ENCODE peak calls at places on chromosomes 5 and 9, in ten cellular contexts. One of them, this sample, is unnamed.

GRCh38 chr9:134912126-134912840 is 5.4 kb downstream of the FCN1 start:
- DNase-seq in testis: no peak
- DNase-seq in transverse colon: no peak
- DNase-seq in ovary: no peak
- DNase-seq in A549: no peak
- DNase-seq in NB4: no peak
- DNase-seq in stomach: no peak
- DNase-seq in HCT116: no peak
- DNase-seq in IMR-90: no peak
- DNase-seq in uterus: no peak
- DNase-seq in this sample: no peak

GRCh38 chr9:106333487-106333886 is 529.5 kb upstream of the ZNF462 start:
- DNase-seq in transverse colon: no peak
- DNase-seq in uterus: no peak
- DNase-seq in A549: peak
- DNase-seq in NB4: no peak
- DNase-seq in stomach: no peak
- DNase-seq in IMR-90: no peak
- DNase-seq in HCT116: no peak
- DNase-seq in testis: no peak
- DNase-seq in ovary: no peak
- DNase-seq in this sample: no peak

GRCh38 chr9:107674937-107675277 is 185.3 kb upstream of the KLF4 start:
- DNase-seq in HCT116: no peak
- DNase-seq in NB4: peak
- DNase-seq in uterus: no peak
- DNase-seq in transverse colon: peak
- DNase-seq in stomach: no peak
- DNase-seq in A549: no peak
- DNase-seq in ovary: no peak
- DNase-seq in testis: peak
- DNase-seq in IMR-90: no peak
- DNase-seq in this sample: no peak

GRCh38 chr9:68555416-68555815 is 14.7 kb upstream of the TMEM252 start:
- DNase-seq in testis: no peak
- DNase-seq in NB4: no peak
- DNase-seq in ovary: no peak
- DNase-seq in transverse colon: no peak
- DNase-seq in uterus: no peak
- DNase-seq in IMR-90: no peak
- DNase-seq in HCT116: no peak
- DNase-seq in stomach: no peak
- DNase-seq in A549: no peak
- DNase-seq in this sample: no peak

GRCh38 chr9:107188376-107188775 is 94.7 kb upstream of the RAD23B start:
- DNase-seq in stomach: no peak
- DNase-seq in A549: no peak
- DNase-seq in ovary: no peak
- DNase-seq in testis: no peak
- DNase-seq in HCT116: no peak
- DNase-seq in NB4: no peak
- DNase-seq in IMR-90: no peak
- DNase-seq in uterus: no peak
- DNase-seq in transverse colon: no peak
- DNase-seq in this sample: no peak

GRCh38 chr9:4290427-4290837 is 9.4 kb downstream of the GLIS3 start:
- DNase-seq in NB4: no peak
- DNase-seq in A549: peak
- DNase-seq in uterus: no peak
- DNase-seq in testis: no peak
- DNase-seq in IMR-90: no peak
- DNase-seq in ovary: no peak
- DNase-seq in transverse colon: no peak
- DNase-seq in stomach: no peak
- DNase-seq in HCT116: no peak
- DNase-seq in this sample: no peak

GRCh38 chr9:129500166-129500862 is 120.6 kb downstream of the C9orf50 start:
- DNase-seq in transverse colon: no peak
- DNase-seq in A549: peak
- DNase-seq in uterus: peak
- DNase-seq in testis: peak
- DNase-seq in NB4: no peak
- DNase-seq in HCT116: no peak
- DNase-seq in IMR-90: no peak
- DNase-seq in ovary: peak
- DNase-seq in stomach: no peak
- DNase-seq in this sample: no peak

GRCh38 chr9:133782157-133783130 is 44.3 kb upstream of the SARDH start:
- DNase-seq in transverse colon: peak
- DNase-seq in testis: peak
- DNase-seq in stomach: peak
- DNase-seq in NB4: peak
- DNase-seq in HCT116: peak
- DNase-seq in ovary: peak
- DNase-seq in A549: peak
- DNase-seq in uterus: peak
- DNase-seq in IMR-90: peak
- DNase-seq in this sample: no peak

GRCh38 chr5:59143926-59144333 is 561.1 kb downstream of the RAB3C start:
- DNase-seq in ovary: no peak
- DNase-seq in IMR-90: no peak
- DNase-seq in stomach: no peak
- DNase-seq in HCT116: no peak
- DNase-seq in NB4: no peak
- DNase-seq in transverse colon: no peak
- DNase-seq in uterus: no peak
- DNase-seq in A549: no peak
- DNase-seq in testis: no peak
- DNase-seq in this sample: no peak

GRCh38 chr9:114869845-114870244 is 60.5 kb downstream of the TNFSF8 start:
- DNase-seq in testis: no peak
- DNase-seq in ovary: no peak
- DNase-seq in HCT116: no peak
- DNase-seq in IMR-90: no peak
- DNase-seq in NB4: no peak
- DNase-seq in uterus: no peak
- DNase-seq in A549: no peak
- DNase-seq in stomach: peak
- DNase-seq in transverse colon: peak
- DNase-seq in this sample: no peak

GRCh38 chr9:82490019-82490499 is 501.5 kb downstream of the SPATA31D1 start:
- DNase-seq in A549: no peak
- DNase-seq in IMR-90: peak
- DNase-seq in transverse colon: no peak
- DNase-seq in uterus: no peak
- DNase-seq in HCT116: no peak
- DNase-seq in ovary: no peak
- DNase-seq in testis: no peak
- DNase-seq in stomach: no peak
- DNase-seq in NB4: no peak
- DNase-seq in this sample: no peak

GRCh38 chr5:83474170-83474796 is 2.7 kb downstream of the VCAN start:
- DNase-seq in ovary: peak
- DNase-seq in IMR-90: peak
- DNase-seq in testis: peak
- DNase-seq in stomach: peak
- DNase-seq in A549: peak
- DNase-seq in NB4: peak
- DNase-seq in transverse colon: peak
- DNase-seq in HCT116: peak
- DNase-seq in uterus: peak
- DNase-seq in this sample: no peak

GRCh38 chr9:122217640-122218039 is 11.1 kb downstream of the LHX6 start:
- DNase-seq in HCT116: no peak
- DNase-seq in ovary: no peak
- DNase-seq in stomach: no peak
- DNase-seq in uterus: no peak
- DNase-seq in transverse colon: no peak
- DNase-seq in NB4: peak
- DNase-seq in A549: no peak
- DNase-seq in testis: no peak
- DNase-seq in IMR-90: no peak
- DNase-seq in this sample: no peak

GRCh38 chr9:122214507-122214906 is 14.2 kb downstream of the LHX6 start:
- DNase-seq in ovary: no peak
- DNase-seq in NB4: no peak
- DNase-seq in IMR-90: no peak
- DNase-seq in uterus: no peak
- DNase-seq in HCT116: no peak
- DNase-seq in testis: no peak
- DNase-seq in stomach: no peak
- DNase-seq in A549: no peak
- DNase-seq in transverse colon: no peak
- DNase-seq in this sample: no peak

GRCh38 chr9:122216798-122217418 is 11.8 kb downstream of the LHX6 start:
- DNase-seq in IMR-90: no peak
- DNase-seq in A549: no peak
- DNase-seq in stomach: no peak
- DNase-seq in transverse colon: no peak
- DNase-seq in HCT116: no peak
- DNase-seq in ovary: no peak
- DNase-seq in testis: no peak
- DNase-seq in uterus: no peak
- DNase-seq in NB4: no peak
- DNase-seq in this sample: no peak

GRCh38 chr9:122215663-122216062 is 13.1 kb downstream of the LHX6 start:
- DNase-seq in ovary: no peak
- DNase-seq in uterus: no peak
- DNase-seq in transverse colon: no peak
- DNase-seq in stomach: no peak
- DNase-seq in HCT116: no peak
- DNase-seq in testis: no peak
- DNase-seq in NB4: no peak
- DNase-seq in A549: no peak
- DNase-seq in IMR-90: no peak
- DNase-seq in this sample: no peak

DNA sequence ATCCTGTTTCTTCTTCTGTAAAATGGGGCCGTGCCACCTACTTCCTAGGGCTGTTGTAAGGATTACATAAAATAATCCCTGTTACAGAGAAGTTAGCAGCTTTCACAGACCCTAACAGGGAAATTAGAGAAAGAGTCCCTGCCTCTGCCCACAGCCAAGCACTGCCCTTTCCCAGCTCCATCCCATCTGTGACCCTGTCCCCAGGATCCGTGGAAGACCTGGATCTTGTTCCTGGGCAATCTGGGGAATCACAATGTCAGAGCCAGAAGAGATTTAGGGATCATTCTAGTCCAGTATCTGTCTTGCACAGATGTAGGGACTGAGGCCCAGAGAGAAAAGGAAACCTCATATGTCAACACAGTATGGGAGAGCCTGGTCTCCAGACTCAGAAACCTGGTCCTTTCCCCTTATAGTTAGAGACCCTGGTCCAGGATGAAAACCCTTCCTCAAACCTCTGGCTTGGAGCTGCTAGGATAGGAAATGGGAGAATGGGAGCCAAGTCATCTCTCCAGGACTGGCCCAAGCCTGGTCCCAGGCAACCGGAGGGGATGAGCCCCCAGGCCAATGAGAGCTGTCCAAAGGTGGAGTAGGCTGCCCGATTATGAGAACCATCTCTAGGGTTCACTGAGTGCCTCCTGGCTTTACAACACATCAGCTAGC is 12.5 kb downstream of the LHX6 start:
- DNase-seq in stomach: no peak
- DNase-seq in IMR-90: no peak
- DNase-seq in transverse colon: no peak
- DNase-seq in uterus: no peak
- DNase-seq in NB4: no peak
- DNase-seq in HCT116: no peak
- DNase-seq in testis: no peak
- DNase-seq in ovary: no peak
- DNase-seq in A549: no peak
- DNase-seq in this sample: no peak
- H3K4me3 ChIP-seq in stomach: no peak
- H3K4me3 ChIP-seq in IMR-90: no peak
- H3K4me3 ChIP-seq in transverse colon: no peak
- H3K4me3 ChIP-seq in uterus: no peak
- H3K4me3 ChIP-seq in NB4: no peak
- H3K4me3 ChIP-seq in HCT116: no peak
- H3K4me3 ChIP-seq in testis: no peak
- H3K4me3 ChIP-seq in ovary: no peak
- H3K4me3 ChIP-seq in A549: no peak
- H3K4me3 ChIP-seq in this sample: no peak

DNA sequence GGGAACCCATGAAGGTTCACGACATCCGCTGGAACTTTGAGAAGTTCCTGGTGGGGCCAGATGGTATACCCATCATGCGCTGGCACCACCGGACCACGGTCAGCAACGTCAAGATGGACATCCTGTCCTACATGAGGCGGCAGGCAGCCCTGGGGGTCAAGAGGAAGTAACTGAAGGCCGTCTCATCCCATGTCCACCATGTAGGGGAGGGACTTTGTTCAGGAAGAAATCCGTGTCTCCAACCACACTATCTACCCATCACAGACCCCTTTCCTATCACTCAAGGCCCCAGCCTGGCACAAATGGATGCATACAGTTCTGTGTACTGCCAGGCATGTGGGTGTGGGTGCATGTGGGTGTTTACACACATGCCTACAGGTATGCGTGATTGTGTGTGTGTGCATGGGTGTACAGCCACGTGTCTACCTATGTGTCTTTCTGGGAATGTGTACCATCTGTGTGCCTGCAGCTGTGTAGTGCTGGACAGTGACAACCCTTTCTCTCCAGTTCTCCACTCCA is 7.6 kb downstream of the GPX3 start:
- DNase-seq in stomach: no peak
- DNase-seq in testis: no peak
- DNase-seq in A549: no peak
- DNase-seq in IMR-90: no peak
- DNase-seq in ovary: no peak
- DNase-seq in NB4: no peak
- DNase-seq in transverse colon: no peak
- DNase-seq in uterus: no peak
- DNase-seq in HCT116: no peak
- DNase-seq in this sample: no peak
- TF ChIP-seq POLR2A in stomach: no peak
- TF ChIP-seq POLR2A in testis: no peak
- TF ChIP-seq POLR2A in A549: no peak
- TF ChIP-seq POLR2A in IMR-90: no peak
- TF ChIP-seq POLR2A in ovary: no peak
- TF ChIP-seq POLR2A in NB4: no peak
- TF ChIP-seq POLR2A in transverse colon: no peak
- TF ChIP-seq POLR2A in uterus: no peak
- TF ChIP-seq POLR2A in HCT116: no peak
- TF ChIP-seq POLR2A in this sample: no peak

GRCh38 chr9:34382054-34382453 is 5.4 kb upstream of the MYORG start:
- DNase-seq in HCT116: no peak
- DNase-seq in stomach: no peak
- DNase-seq in A549: no peak
- DNase-seq in transverse colon: no peak
- DNase-seq in ovary: no peak
- DNase-seq in testis: no peak
- DNase-seq in uterus: no peak
- DNase-seq in IMR-90: no peak
- DNase-seq in NB4: no peak
- DNase-seq in this sample: peak
- H3K4me3 ChIP-seq in HCT116: no peak
- H3K4me3 ChIP-seq in stomach: no peak
- H3K4me3 ChIP-seq in A549: no peak
- H3K4me3 ChIP-seq in transverse colon: no peak
- H3K4me3 ChIP-seq in ovary: no peak
- H3K4me3 ChIP-seq in testis: no peak
- H3K4me3 ChIP-seq in uterus: no peak
- H3K4me3 ChIP-seq in IMR-90: no peak
- H3K4me3 ChIP-seq in NB4: no peak
- H3K4me3 ChIP-seq in this sample: no peak

GRCh38 chr9:98101868-98102273 is 17.2 kb downstream of the TRIM14 start:
- DNase-seq in A549: no peak
- DNase-seq in testis: no peak
- DNase-seq in transverse colon: peak
- DNase-seq in stomach: peak
- DNase-seq in HCT116: no peak
- DNase-seq in NB4: peak
- DNase-seq in ovary: no peak
- DNase-seq in IMR-90: peak
- DNase-seq in uterus: no peak
- DNase-seq in this sample: peak
- TF ChIP-seq POLR2A in A549: no peak
- TF ChIP-seq POLR2A in testis: no peak
- TF ChIP-seq POLR2A in transverse colon: peak
- TF ChIP-seq POLR2A in stomach: no peak
- TF ChIP-seq POLR2A in HCT116: no peak
- TF ChIP-seq POLR2A in NB4: no peak
- TF ChIP-seq POLR2A in ovary: no peak
- TF ChIP-seq POLR2A in IMR-90: no peak
- TF ChIP-seq POLR2A in uterus: no peak
- TF ChIP-seq POLR2A in this sample: peak

This sample was measured in vagina.